ENCODE peak calls at places on chromosomes 7 and 10, in ten cellular contexts. G is A549, U is fibroblast of mammary gland, I is AG04450, B is HFF-Myc, T is fibroblast of pulmonary artery, J is heart left ventricle, D is Peyer's patch, W is uterus, M is lung. Y is an unnamed sample.

GRCh38 chr10:132554991-132555647 is 17.5 kb downstream of the INPP5A start:
- DNase-seq in G (no peak), U (no peak), I (no peak), B (no peak), T (no peak), J (peak), D (peak), W (no peak), M (no peak), Y (no peak)

GRCh38 chr7:12683678-12684077 is 3.8 kb upstream of the ARL4A start:
- DNase-seq in G (peak), U (peak), I (no peak), B (no peak), T (peak), J (no peak), D (no peak), W (no peak), M (no peak), Y (no peak)

GRCh38 chr7:131197920-131198610 is 129.6 kb upstream of the MKLN1 start:
- DNase-seq in G (peak), U (peak), I (no peak), B (no peak), T (no peak), J (no peak), D (no peak), W (no peak), M (no peak), Y (no peak)

GRCh38 chr10:122847782-122848604 is 2.3 kb upstream of the CUZD1 start:
- DNase-seq in G (no peak), U (peak), I (no peak), B (peak), T (no peak), J (no peak), D (no peak), W (no peak), M (no peak), Y (no peak)

GRCh38 chr7:96789914-96790313 is 80.3 kb upstream of the SEM1 start:
- DNase-seq in G (no peak), U (no peak), I (no peak), B (no peak), T (no peak), J (no peak), D (no peak), W (no peak), M (no peak), Y (no peak)

GRCh38 chr7:85595639-85596268 is 408.9 kb upstream of the SEMA3D start:
- DNase-seq in G (no peak), U (peak), I (peak), B (no peak), T (peak), J (no peak), D (no peak), W (no peak), M (no peak), Y (peak)

GRCh38 chr7:132939495-132939894 is 142.4 kb downstream of the CHCHD3 start:
- DNase-seq in G (no peak), U (no peak), I (no peak), B (no peak), T (no peak), J (no peak), D (no peak), W (no peak), M (no peak), Y (no peak)

GRCh38 chr10:101762736-101763135 is 13.2 kb downstream of the FGF8 start:
- DNase-seq in G (no peak), U (no peak), I (no peak), B (no peak), T (no peak), J (no peak), D (no peak), W (no peak), M (no peak), Y (no peak)

GRCh38 chr10:409403-410040 is 274.3 kb downstream of the ZMYND11 start:
- DNase-seq in G (no peak), U (no peak), I (no peak), B (no peak), T (no peak), J (peak), D (no peak), W (no peak), M (no peak), Y (no peak)

GRCh38 chr7:23426876-23427275 is 43.4 kb downstream of the IGF2BP3 start:
- DNase-seq in G (no peak), U (no peak), I (no peak), B (no peak), T (no peak), J (no peak), D (no peak), W (no peak), M (no peak), Y (no peak)

GRCh38 chr10:89221919-89222318 is 14.8 kb upstream of the CH25H start:
- DNase-seq in G (no peak), U (no peak), I (no peak), B (no peak), T (no peak), J (no peak), D (no peak), W (no peak), M (no peak), Y (no peak)

GRCh38 chr7:133081119-133081604 is 728 bp downstream of the CHCHD3 start:
- DNase-seq in G (no peak), U (peak), I (no peak), B (no peak), T (peak), J (peak), D (peak), W (no peak), M (no peak), Y (no peak)

GRCh38 chr7:13021566-13021965 is 334.1 kb downstream of the ARL4A start:
- DNase-seq in G (no peak), U (no peak), I (no peak), B (no peak), T (peak), J (no peak), D (no peak), W (no peak), M (no peak), Y (no peak)

GRCh38 chr10:16612148-16612742 is 90.6 kb upstream of the C1QL3 start:
- DNase-seq in G (peak), U (peak), I (peak), B (no peak), T (peak), J (no peak), D (no peak), W (no peak), M (no peak), Y (no peak)

GRCh38 chr7:140448781-140449180 is 30.5 kb downstream of the MKRN1 start:
- DNase-seq in G (no peak), U (no peak), I (no peak), B (no peak), T (no peak), J (no peak), D (no peak), W (no peak), M (no peak), Y (no peak)

GRCh38 chr7:94530114-94530513 is 20.5 kb downstream of the CASD1 start:
- DNase-seq in G (no peak), U (no peak), I (no peak), B (no peak), T (no peak), J (no peak), D (no peak), W (no peak), M (no peak), Y (no peak)

GRCh38 chr10:30748152-30748845 is 118.7 kb upstream of the LYZL2 start:
- DNase-seq in G (no peak), U (no peak), I (no peak), B (no peak), T (no peak), J (no peak), D (no peak), W (no peak), M (no peak), Y (no peak)

GRCh38 chr10:77846718-77847311 is 79.7 kb downstream of the DLG5 start:
- DNase-seq in G (peak), U (peak), I (peak), B (peak), T (peak), J (peak), D (peak), W (peak), M (peak), Y (no peak)

GRCh38 chr10:89073719-89074118 is 83.1 kb downstream of the FAS start:
- DNase-seq in G (no peak), U (peak), I (no peak), B (no peak), T (peak), J (no peak), D (no peak), W (no peak), M (no peak), Y (no peak)

GRCh38 chr10:119028900-119029612 is 458 bp upstream of the NANOS1 start:
- DNase-seq in G (peak), U (peak), I (peak), B (no peak), T (peak), J (peak), D (peak), W (peak), M (peak), Y (no peak)

GRCh38 chr7:4486932-4487331 is 195.2 kb upstream of the FOXK1 start:
- DNase-seq in G (no peak), U (no peak), I (no peak), B (no peak), T (no peak), J (no peak), D (no peak), W (no peak), M (no peak), Y (no peak)

GRCh38 chr7:139749545-139749944 is 28.3 kb downstream of the HIPK2 start:
- DNase-seq in G (no peak), U (no peak), I (no peak), B (no peak), T (no peak), J (no peak), D (no peak), W (no peak), M (no peak), Y (no peak)

GRCh38 chr7:53191836-53192443 is 156.5 kb downstream of the POM121L12 start:
- DNase-seq in G (no peak), U (no peak), I (no peak), B (no peak), T (no peak), J (no peak), D (no peak), W (no peak), M (no peak), Y (no peak)

GRCh38 chr10:106929291-106929925 is 235.1 kb downstream of the SORCS1 start:
- DNase-seq in G (no peak), U (no peak), I (no peak), B (no peak), T (no peak), J (no peak), D (no peak), W (no peak), M (no peak), Y (no peak)

GRCh38 chr10:4498763-4499251 is 327.2 kb upstream of the AKR1E2 start:
- DNase-seq in G (no peak), U (peak), I (peak), B (peak), T (peak), J (no peak), D (no peak), W (no peak), M (no peak), Y (peak)
- H3K4me3 ChIP-seq in G (no peak), U (no peak), I (no peak), B (no peak), T (no peak), J (no peak), D (no peak), W (no peak), M (no peak), Y (no peak)

DNA sequence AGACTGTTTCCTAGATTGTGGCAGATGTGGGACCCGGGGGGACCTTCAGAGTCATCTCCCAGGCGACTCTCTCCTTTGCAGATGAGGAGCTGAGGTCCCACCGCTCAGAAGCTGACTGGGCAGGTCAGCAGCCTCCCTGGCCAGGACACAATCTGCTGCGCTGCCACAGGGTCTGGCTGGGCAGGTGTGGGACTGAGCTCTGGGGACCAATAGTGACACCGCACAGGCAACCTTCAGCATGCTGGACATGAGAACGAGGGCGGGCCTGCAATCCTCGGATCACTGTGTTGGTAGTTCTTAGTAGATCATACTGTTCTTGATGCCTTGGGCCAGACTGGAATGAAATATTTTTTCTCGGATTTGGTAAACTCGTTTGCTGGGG is 20.5 kb upstream of the CRYGN start:
- DNase-seq in G (no peak), U (no peak), I (no peak), B (no peak), T (no peak), J (peak), D (no peak), W (no peak), M (no peak), Y (no peak)
- H3K4me3 ChIP-seq in G (no peak), U (peak), I (peak), B (no peak), T (peak), J (peak), D (no peak), W (peak), M (no peak), Y (peak)

GRCh38 chr10:74417397-74417796 is 266.4 kb downstream of the ADK start:
- DNase-seq in G (no peak), U (no peak), I (no peak), B (no peak), T (no peak), J (no peak), D (no peak), W (no peak), M (no peak), Y (no peak)

GRCh38 chr10:74418285-74418872 is 267.4 kb downstream of the ADK start:
- DNase-seq in G (no peak), U (no peak), I (no peak), B (no peak), T (no peak), J (no peak), D (no peak), W (no peak), M (no peak), Y (no peak)

GRCh38 chr10:74424565-74424964 is 273.5 kb downstream of the ADK start:
- DNase-seq in G (no peak), U (no peak), I (no peak), B (no peak), T (no peak), J (no peak), D (no peak), W (no peak), M (no peak), Y (no peak)

GRCh38 chr10:74415440-74415839 is 264.4 kb downstream of the ADK start:
- DNase-seq in G (no peak), U (no peak), I (no peak), B (no peak), T (no peak), J (no peak), D (no peak), W (no peak), M (no peak), Y (no peak)

DNA sequence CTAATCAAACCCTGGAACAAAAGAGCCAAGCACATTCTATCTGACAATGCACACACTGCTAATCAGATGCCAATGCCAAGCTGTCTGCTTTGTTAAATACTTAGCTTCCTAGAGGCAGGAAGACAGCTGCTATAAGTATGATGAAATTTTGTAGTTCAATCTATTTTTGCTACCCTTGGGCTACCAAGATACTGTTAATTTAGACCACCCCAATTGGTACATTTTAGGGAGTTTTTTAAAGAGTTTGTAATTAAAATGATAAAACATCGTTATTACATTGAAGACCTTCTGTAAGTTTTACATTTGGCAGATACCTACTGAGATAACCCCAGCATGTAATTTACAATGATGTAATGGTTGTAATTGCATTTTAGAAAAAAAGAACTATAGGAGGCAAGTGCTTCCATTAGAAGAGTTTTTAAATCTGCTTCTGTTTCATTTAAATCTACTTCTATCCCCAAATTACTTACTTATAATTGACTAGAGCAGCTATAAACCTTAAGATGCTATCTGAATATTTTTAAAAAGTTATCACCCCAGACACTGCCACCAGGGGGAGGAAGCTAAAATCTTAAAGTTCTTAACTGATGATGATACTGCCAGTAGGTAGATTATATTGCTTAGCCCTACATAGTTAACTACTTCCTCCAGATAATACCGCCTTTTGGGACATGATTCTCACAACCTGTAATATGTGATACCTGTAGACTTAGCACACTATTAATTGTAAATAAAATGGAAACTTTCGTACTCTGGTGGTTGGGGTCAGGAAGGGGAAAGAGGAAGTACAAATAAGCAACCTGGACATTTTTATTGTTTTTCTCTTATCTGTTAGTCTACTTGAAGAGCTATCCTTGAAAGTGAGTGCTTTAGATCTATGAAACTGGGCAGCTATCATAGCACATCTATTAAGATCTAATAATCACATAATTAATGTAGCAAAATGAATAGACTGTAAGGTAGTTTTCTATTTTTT is 268.8 kb downstream of the ADK start:
- DNase-seq in G (peak), U (peak), I (no peak), B (no peak), T (peak), J (no peak), D (no peak), W (no peak), M (no peak), Y (no peak)
- H3K4me3 ChIP-seq in G (no peak), U (no peak), I (no peak), B (no peak), T (no peak), J (no peak), D (no peak), W (no peak), M (no peak), Y (no peak)

GRCh38 chr10:11440250-11441150 is 170.9 kb downstream of the USP6NL start:
- DNase-seq in G (no peak), U (no peak), I (no peak), B (no peak), T (no peak), J (no peak), D (no peak), W (no peak), M (no peak), Y (no peak)
- H3K4me3 ChIP-seq in G (no peak), U (no peak), I (no peak), B (no peak), T (no peak), J (no peak), D (no peak), W (no peak), M (no peak), Y (no peak)

DNA sequence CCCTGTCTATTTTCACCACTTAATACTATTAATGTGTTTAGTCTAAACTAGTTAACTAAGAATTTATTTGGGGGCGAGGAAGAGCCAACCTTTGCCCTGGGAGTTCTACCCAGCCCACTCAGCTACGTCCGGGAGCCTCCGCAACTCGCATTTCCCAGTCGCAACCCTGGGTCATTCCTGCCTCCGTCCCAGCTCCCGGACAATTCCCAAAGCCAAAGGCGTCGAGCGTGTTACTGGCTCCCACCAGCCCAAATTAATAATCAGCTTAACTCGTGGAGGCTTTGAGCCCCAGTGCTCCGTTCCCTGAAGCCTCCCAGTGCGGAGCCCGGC is 25.9 kb downstream of the SKIDA1 start:
- DNase-seq in G (no peak), U (no peak), I (no peak), B (no peak), T (no peak), J (no peak), D (no peak), W (no peak), M (no peak), Y (no peak)
- H3K4me3 ChIP-seq in G (no peak), U (no peak), I (no peak), B (no peak), T (no peak), J (peak), D (no peak), W (no peak), M (no peak), Y (no peak)

DNA sequence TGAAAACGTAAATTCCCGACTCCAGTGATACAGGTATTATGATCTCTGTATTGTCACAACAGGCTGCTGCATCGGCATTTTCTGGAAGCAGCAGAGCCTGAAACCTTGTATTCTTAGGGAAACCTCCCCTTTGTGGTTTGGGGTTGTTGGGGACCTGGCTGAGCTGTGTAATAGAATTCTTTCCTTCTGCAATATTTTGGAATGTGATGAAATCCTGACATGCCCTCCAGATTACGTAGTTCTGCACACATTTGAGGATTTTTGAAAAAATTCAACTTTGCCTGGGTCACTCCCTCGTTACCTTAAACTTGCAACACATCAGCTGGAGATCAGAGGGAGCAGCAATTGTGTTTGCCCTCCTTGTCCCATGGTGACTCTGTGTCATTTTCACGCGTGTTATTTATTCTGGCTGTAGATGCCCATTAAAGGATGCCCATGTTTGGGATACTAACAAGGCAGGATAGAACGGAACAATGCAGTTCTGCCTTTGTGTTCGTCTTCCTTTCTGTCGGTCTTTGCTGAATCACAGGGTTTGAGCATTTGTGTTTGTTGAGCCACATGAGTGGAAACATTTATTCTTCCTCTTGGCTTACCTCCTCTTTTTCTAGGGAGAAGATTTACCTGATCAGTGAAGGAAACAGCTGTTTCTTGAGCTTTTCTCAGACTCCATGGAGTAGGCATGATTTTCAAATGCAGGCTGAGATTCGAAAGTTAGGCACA is 181.7 kb downstream of the TCF7L2 start:
- DNase-seq in G (peak), U (peak), I (peak), B (no peak), T (peak), J (no peak), D (no peak), W (peak), M (no peak), Y (peak)
- H3K4me3 ChIP-seq in G (no peak), U (peak), I (no peak), B (no peak), T (no peak), J (peak), D (no peak), W (no peak), M (no peak), Y (no peak)

GRCh38 chr7:100023526-100023925 is 8.1 kb downstream of the ZKSCAN1 start:
- DNase-seq in G (no peak), U (no peak), I (no peak), B (no peak), T (no peak), J (no peak), D (no peak), W (no peak), M (no peak), Y (no peak)
- H3K4me3 ChIP-seq in G (no peak), U (no peak), I (no peak), B (no peak), T (no peak), J (no peak), D (no peak), W (no peak), M (no peak), Y (no peak)

GRCh38 chr7:20786779-20787651 is at the start of gene SP8:
- DNase-seq in G (no peak), U (peak), I (no peak), B (no peak), T (no peak), J (no peak), D (peak), W (no peak), M (no peak), Y (no peak)
- H3K4me3 ChIP-seq in G (peak), U (peak), I (peak), B (no peak), T (peak), J (peak), D (no peak), W (no peak), M (no peak), Y (peak)

Y was measured in AG04449.